ENCODE peak calls at places on chromosomes 1 and 21, in seven cellular contexts. G, Y, Z, Q, U, S and R are unnamed samples.

GRCh38 chr1:185696419-185697150 is 37.6 kb upstream of the HMCN1 start:
- DNase-seq in S (no peak), Z (no peak), G (peak), U (no peak), Y (no peak), Q (no peak), R (no peak)

GRCh38 chr1:211804915-211805314 is 25.6 kb downstream of the LPGAT1 start:
- DNase-seq in Q (no peak), U (no peak), G (no peak), S (no peak), Z (no peak), Y (no peak), R (no peak)

GRCh38 chr21:35084869-35085268 is 35.8 kb upstream of the RUNX1 start:
- DNase-seq in U (no peak), G (peak), S (no peak), Q (no peak), Y (peak), Z (no peak), R (no peak)

GRCh38 chr1:101190441-101190840 is 46.4 kb upstream of the S1PR1 start:
- DNase-seq in G (no peak), Z (no peak), S (no peak), Q (no peak), U (no peak), Y (no peak), R (no peak)

GRCh38 chr1:218164111-218164929 is 120.8 kb upstream of the RRP15 start:
- DNase-seq in U (peak), Q (peak), Y (peak), S (no peak), Z (no peak), G (peak), R (no peak)

GRCh38 chr21:32322676-32323075 is 24.0 kb downstream of the MRAP start:
- DNase-seq in G (no peak), Z (no peak), Q (no peak), S (peak), Y (no peak), U (no peak), R (no peak)

GRCh38 chr1:36369061-36369470 is 16.7 kb downstream of the STK40 start:
- DNase-seq in U (peak), G (peak), Y (peak), Z (peak), Q (peak), S (peak), R (peak)

GRCh38 chr1:151013518-151013917 is 5.3 kb downstream of the PRUNE1 start:
- DNase-seq in U (no peak), G (no peak), Y (no peak), S (no peak), Z (no peak), Q (no peak), R (no peak)

GRCh38 chr1:179709841-179710329 is 33.2 kb upstream of the FAM163A start:
- DNase-seq in Y (peak), Z (no peak), S (no peak), Q (no peak), G (no peak), U (peak), R (no peak)

GRCh38 chr1:9289724-9290493 is 2.8 kb upstream of the SPSB1 start:
- DNase-seq in G (peak), U (no peak), S (no peak), Z (peak), Y (peak), Q (no peak), R (peak)

DNA sequence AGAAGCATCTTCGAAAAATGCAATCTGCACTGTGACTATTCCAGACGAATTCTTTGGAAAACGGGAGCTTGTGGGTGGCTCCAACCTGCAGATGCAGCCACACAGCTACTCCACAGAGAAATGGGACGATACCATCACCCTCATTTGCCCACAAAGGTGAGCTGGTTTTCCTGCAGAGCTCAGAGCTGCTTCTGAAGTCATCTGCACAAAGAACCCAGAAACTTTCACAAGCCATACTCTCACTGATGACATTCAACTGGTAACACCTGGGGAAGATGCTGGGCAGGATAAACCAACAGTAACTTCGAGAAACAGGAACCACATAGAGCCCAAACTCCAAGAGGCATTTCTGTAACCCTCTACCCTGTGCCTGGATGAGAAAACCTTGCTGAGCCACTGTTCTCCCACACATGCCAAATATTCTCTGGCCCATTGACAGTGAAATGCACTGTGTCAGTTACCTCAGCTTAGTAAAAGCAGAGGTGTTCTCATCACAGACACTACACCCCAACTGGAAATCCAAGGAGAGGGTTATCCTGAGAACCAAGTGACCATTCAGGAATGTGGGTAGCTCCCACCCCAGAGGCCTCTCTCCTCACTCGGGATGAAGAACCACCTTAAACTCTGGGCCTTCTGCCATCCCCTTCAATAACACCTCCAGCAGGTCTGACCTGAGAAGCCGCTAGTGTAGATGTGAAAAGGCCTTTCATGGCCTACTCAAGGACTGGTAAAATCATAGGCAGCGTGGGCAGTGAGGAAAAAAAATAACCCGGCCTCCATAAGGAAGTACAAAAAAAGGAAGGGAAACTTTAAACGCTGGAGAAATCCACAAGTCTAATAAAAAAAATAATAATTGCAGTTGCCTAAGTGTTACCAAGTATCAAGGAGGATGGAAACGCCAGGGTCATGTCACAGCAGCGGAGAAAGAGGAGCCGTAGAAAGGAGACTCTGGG is 56.7 kb downstream of the HSF2BP start:
- DNase-seq in S (no peak), Y (no peak), Q (no peak), U (peak), G (no peak), Z (no peak), R (no peak)
- H3K27ac ChIP-seq in S (peak), Y (peak), Q (peak), U (no peak), G (no peak), Z (no peak), R (no peak)

GRCh38 chr1:182217967-182218366 is 156.5 kb upstream of the ZNF648 start:
- DNase-seq in S (no peak), Q (no peak), G (peak), Z (no peak), U (no peak), Y (no peak), R (peak)
- H3K27ac ChIP-seq in S (no peak), Q (no peak), G (peak), Z (no peak), U (no peak), Y (no peak), R (peak)

GRCh38 chr1:232968396-232968795 is 18.0 kb downstream of the NTPCR start:
- DNase-seq in G (no peak), Q (no peak), S (no peak), Z (no peak), Y (no peak), U (no peak), R (no peak)
- H3K27ac ChIP-seq in G (no peak), Q (no peak), S (no peak), Z (no peak), Y (no peak), U (no peak), R (no peak)

GRCh38 chr1:43796111-43796581 is 88.8 kb downstream of the ST3GAL3 start:
- DNase-seq in U (no peak), Y (no peak), Q (no peak), Z (no peak), G (no peak), S (no peak), R (no peak)
- H3K27ac ChIP-seq in U (no peak), Y (no peak), Q (no peak), Z (no peak), G (no peak), S (no peak), R (no peak)

GRCh38 chr1:39425634-39426033 is 65.8 kb upstream of the BMP8A start:
- DNase-seq in Q (no peak), S (no peak), G (no peak), U (no peak), Z (no peak), Y (no peak), R (no peak)
- H3K27ac ChIP-seq in Q (no peak), S (no peak), G (no peak), U (no peak), Z (no peak), Y (no peak), R (no peak)

GRCh38 chr1:107683198-107683657 is 281.8 kb downstream of the VAV3 start:
- DNase-seq in Y (peak), S (no peak), Z (no peak), G (peak), Q (no peak), U (no peak), R (no peak)
- H3K27ac ChIP-seq in Y (no peak), S (peak), Z (no peak), G (peak), Q (no peak), U (no peak), R (no peak)

DNA sequence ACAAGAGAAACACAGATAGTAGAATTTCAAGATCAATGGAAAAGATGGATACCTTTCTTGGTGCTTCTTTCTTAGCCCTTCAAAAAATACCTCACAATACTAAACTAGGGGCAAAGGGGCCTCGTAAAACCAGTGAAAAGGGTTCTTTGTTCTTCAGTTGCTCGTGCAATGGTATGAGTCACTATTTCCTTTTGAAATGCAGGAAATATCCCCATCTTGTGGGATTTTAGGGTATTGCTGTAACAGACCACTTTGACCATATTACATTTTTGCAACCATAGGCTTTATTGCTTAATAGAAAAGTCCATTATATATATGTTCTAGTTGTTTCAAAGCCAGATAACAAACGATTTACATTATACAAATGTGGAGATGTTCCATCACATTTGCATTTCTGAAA is 88.7 kb upstream of the PKN2 start:
- DNase-seq in Y (peak), U (peak), S (no peak), Q (no peak), G (peak), Z (no peak), R (peak)
- H3K27ac ChIP-seq in Y (no peak), U (no peak), S (no peak), Q (no peak), G (no peak), Z (no peak), R (no peak)

DNA sequence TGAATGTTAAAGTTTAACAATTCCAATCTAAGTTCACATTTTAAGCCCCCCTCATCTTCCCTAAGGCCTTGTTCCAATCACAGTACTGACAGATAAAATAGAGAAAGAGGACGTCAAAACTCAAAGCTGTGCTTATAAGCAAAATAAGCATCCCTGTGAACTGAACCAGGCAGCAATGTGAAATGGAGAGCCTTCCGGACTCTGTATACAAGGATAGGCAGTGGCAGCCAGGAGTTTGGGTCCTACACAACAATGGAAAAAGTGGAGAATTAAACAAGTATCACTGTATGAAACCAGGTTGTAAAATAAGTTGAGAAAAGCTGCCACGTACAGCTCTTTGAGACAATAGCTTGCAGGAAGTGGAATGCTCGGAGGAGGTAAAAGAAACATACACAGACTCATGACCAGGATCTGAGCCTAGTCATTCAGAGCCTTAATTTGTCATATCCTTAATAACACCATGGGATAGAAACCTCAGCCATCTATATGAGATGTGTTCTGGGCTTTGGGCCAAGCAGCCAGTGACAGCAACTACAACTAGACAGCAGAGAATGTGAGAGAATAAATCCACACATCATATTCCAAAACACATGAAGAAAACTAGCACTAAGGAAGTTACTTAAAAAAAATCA is 55.2 kb upstream of the PALMD start:
- DNase-seq in Y (no peak), G (peak), S (no peak), U (no peak), Q (no peak), Z (no peak), R (no peak)
- H3K27ac ChIP-seq in Y (no peak), G (peak), S (peak), U (no peak), Q (no peak), Z (no peak), R (no peak)

GRCh38 chr1:241518447-241519307 is 878 bp downstream of the FH start:
- DNase-seq in G (peak), S (no peak), Z (peak), Y (peak), U (peak), Q (peak), R (peak)

GRCh38 chr1:241525026-241525425 is 5.5 kb upstream of the FH start:
- DNase-seq in G (no peak), Y (no peak), Z (no peak), U (no peak), Q (no peak), S (no peak), R (no peak)

GRCh38 chr1:241520080-241520465 is 518 bp upstream of the FH start:
- DNase-seq in G (no peak), S (no peak), Y (no peak), U (no peak), Z (no peak), Q (no peak), R (no peak)

GRCh38 chr1:241519308-241520079 is at the start of gene FH:
- DNase-seq in G (peak), U (peak), Q (peak), Z (peak), S (peak), Y (peak), R (peak)

DNA sequence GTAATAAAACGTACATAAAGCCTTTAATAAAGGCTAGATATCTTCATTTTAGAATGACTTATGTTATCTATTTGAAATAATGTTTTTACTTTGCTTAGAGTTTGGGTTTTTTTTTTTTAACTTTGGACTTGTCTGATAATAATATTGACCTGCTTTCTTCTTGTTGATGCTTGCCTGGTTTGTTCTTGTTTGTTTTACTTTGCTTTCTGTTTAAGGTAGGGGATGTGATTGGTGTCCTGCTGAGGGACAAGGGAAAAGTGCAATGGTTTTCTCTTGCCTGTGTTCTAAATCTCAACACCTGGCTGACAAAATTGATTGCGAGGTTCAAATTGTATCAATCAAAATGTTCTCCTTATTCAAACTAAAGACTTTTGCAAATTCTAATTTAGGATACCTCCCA is 2.2 kb upstream of the FH start:
- DNase-seq in Q (no peak), Y (no peak), U (no peak), Z (no peak), G (no peak), S (no peak), R (no peak)
- H3K27ac ChIP-seq in Q (no peak), Y (no peak), U (no peak), Z (no peak), G (no peak), S (no peak), R (no peak)